ENCODE peak calls at places on chromosome 2, in eight cellular contexts. Q, V, N, T, R, J, G and I are unnamed samples.

GRCh38 chr2:99576775-99577174 is 87.0 kb upstream of the REV1 start:
- DNase-seq in Q (no peak), V (no peak), N (no peak), T (no peak), R (no peak), J (no peak), G (no peak), I (no peak)

GRCh38 chr2:234669001-234669400 is 172.1 kb upstream of the ARL4C start:
- DNase-seq in Q (no peak), V (no peak), N (no peak), T (no peak), R (no peak), J (no peak), G (no peak), I (no peak)

GRCh38 chr2:61253136-61253535 is 91.1 kb downstream of the C2orf74 start:
- DNase-seq in Q (no peak), V (no peak), N (no peak), T (no peak), R (no peak), J (no peak), G (no peak), I (no peak)

GRCh38 chr2:121489284-121489683 is 41.4 kb upstream of the RNU4ATAC start:
- DNase-seq in Q (no peak), V (no peak), N (no peak), T (no peak), R (peak; percentile 31), J (no peak), G (no peak), I (peak; percentile 26)

GRCh38 chr2:113176696-113177355 is 3.1 kb downstream of the PSD4 start:
- DNase-seq in Q (no peak), V (no peak), N (no peak), T (peak; percentile 15), R (no peak), J (no peak), G (peak; percentile 60), I (no peak)

GRCh38 chr2:166805753-166806152 is 82.5 kb upstream of the XIRP2 start:
- DNase-seq in Q (no peak), V (no peak), N (no peak), T (no peak), R (no peak), J (no peak), G (no peak), I (no peak)

GRCh38 chr2:84257871-84258270 is 201.2 kb downstream of the SUCLG1 start:
- DNase-seq in Q (peak; percentile 24), V (no peak), N (no peak), T (no peak), R (no peak), J (no peak), G (no peak), I (peak; percentile 37)

GRCh38 chr2:63056309-63057065 is 5.9 kb downstream of the OTX1 start:
- DNase-seq in Q (no peak), V (peak; percentile 62), N (no peak), T (no peak), R (no peak), J (peak; percentile 55), G (peak; percentile 79), I (no peak)

GRCh38 chr2:19073522-19073921 is 284.9 kb downstream of the OSR1 start:
- DNase-seq in Q (peak; percentile 90), V (peak; percentile 3), N (no peak), T (no peak), R (no peak), J (no peak), G (no peak), I (no peak)